ENCODE peak calls at places on chromosomes 4 and X, in four cellular contexts. S, B, O and Z are unnamed samples.

GRCh38 chrX:1564750-1565683 is 26.4 kb upstream of the AKAP17A start:
- DNase-seq in S (no peak), B (no peak), O (no peak), Z (no peak)

GRCh38 chr4:40856836-40857362 is 107.1 kb downstream of the NSUN7 start:
- DNase-seq in S (peak), B (no peak), O (no peak), Z (peak)

GRCh38 chr4:6177587-6178197 is 22.7 kb downstream of the JAKMIP1 start:
- DNase-seq in S (no peak), B (no peak), O (peak), Z (peak)

GRCh38 chr4:42302348-42302747 is 94.9 kb upstream of the SHISA3 start:
- DNase-seq in S (peak), B (no peak), O (peak), Z (peak)

GRCh38 chrX:23008431-23009099 is 8.8 kb downstream of the DDX53 start:
- DNase-seq in S (no peak), B (peak), O (peak), Z (peak)

GRCh38 chr4:7710576-7711329 is 228.9 kb downstream of the AFAP1 start:
- DNase-seq in S (no peak), B (no peak), O (no peak), Z (no peak)

GRCh38 chr4:57926311-57926710 is 816.1 kb upstream of the IGFBP7 start:
- DNase-seq in S (no peak), B (no peak), O (no peak), Z (no peak)

GRCh38 chr4:83214079-83214478 is 70.5 kb downstream of the COQ2 start:
- DNase-seq in S (no peak), B (no peak), O (no peak), Z (no peak)

GRCh38 chr4:181952478-181952877 is 290.7 kb upstream of the TENM3 start:
- DNase-seq in S (no peak), B (no peak), O (peak), Z (peak)

GRCh38 chr4:99736846-99737245 is 79.2 kb upstream of the C4orf54 start:
- DNase-seq in S (no peak), B (no peak), O (no peak), Z (no peak)

GRCh38 chrX:112735147-112735546 is 55.4 kb upstream of the LHFPL1 start:
- DNase-seq in S (no peak), B (no peak), O (no peak), Z (no peak)

GRCh38 chr4:184728858-184729257 is 5.0 kb downstream of the CENPU start:
- DNase-seq in S (no peak), B (no peak), O (no peak), Z (no peak)

GRCh38 chrX:48492293-48492910 is 16.4 kb upstream of the PORCN start:
- DNase-seq in S (no peak), B (no peak), O (no peak), Z (no peak)

GRCh38 chr4:38089961-38090360 is 129.8 kb downstream of the PTTG2 start:
- DNase-seq in S (no peak), B (no peak), O (no peak), Z (no peak)